ENCODE peak calls at places on chromosomes 7 and 10, in eight cellular contexts. F is aorta, D is fibroblast of lung, X is stomach, A is A549, M is GM23248, S is uterus, T is upper lobe of right lung. O is an unnamed sample.

GRCh38 chr10:63711866-63712716 is 190.9 kb downstream of the REEP3 start:
- DNase-seq in A (peak; percentile 89), X (peak; percentile 99), T (peak; percentile 92), S (peak; percentile 92), D (peak; percentile 98), M (peak; percentile 99), F (peak; percentile 95), O (peak; percentile 75)

GRCh38 chr7:116616555-116617059 is 55.4 kb upstream of the MET start:
- DNase-seq in D (no peak), F (no peak), A (peak; percentile 50), X (no peak), T (no peak), S (no peak), M (peak; percentile 59), O (peak; percentile 13)

GRCh38 chr7:74283858-74284447 is 5.3 kb upstream of the CLIP2 start:
- DNase-seq in D (peak; percentile 38), F (no peak), M (no peak), S (no peak), A (no peak), T (no peak), X (no peak), O (no peak)

GRCh38 chr7:50988988-50989387 is 206.3 kb upstream of the GRB10 start:
- DNase-seq in A (no peak), M (no peak), D (no peak), X (no peak), T (no peak), F (no peak), S (no peak), O (no peak)

GRCh38 chr10:79268100-79268670 is 79.1 kb upstream of the PPIF start:
- DNase-seq in T (no peak), X (no peak), M (peak; percentile 90), D (peak; percentile 36), F (no peak), A (no peak), S (no peak), O (no peak)

GRCh38 chr7:149060161-149060560 is 30.4 kb downstream of the ZNF786 start:
- DNase-seq in S (no peak), T (no peak), D (peak; percentile 23), F (no peak), A (no peak), X (no peak), M (no peak), O (no peak)

GRCh38 chr7:19369806-19370205 is 224.6 kb upstream of the FERD3L start:
- DNase-seq in F (no peak), M (no peak), A (no peak), D (no peak), S (no peak), T (no peak), X (no peak), O (no peak)

GRCh38 chr10:58209669-58210068 is 58.0 kb downstream of the IPMK start:
- DNase-seq in S (no peak), X (no peak), F (no peak), T (peak; percentile 30), D (peak; percentile 9), A (no peak), M (no peak), O (no peak)

GRCh38 chr10:5601826-5602225 is 64.6 kb downstream of the ASB13 start:
- DNase-seq in A (no peak), F (peak; percentile 58), M (no peak), D (no peak), X (no peak), T (no peak), S (no peak), O (no peak)

GRCh38 chr7:26369519-26370385 is 78.1 kb downstream of the SNX10 start:
- DNase-seq in X (no peak), D (peak; percentile 60), F (no peak), T (no peak), S (no peak), M (peak; percentile 63), A (peak; percentile 43), O (peak; percentile 69)

GRCh38 chr10:130138479-130138866 is 2.3 kb downstream of the GLRX3 start:
- DNase-seq in A (peak; percentile 62), X (no peak), F (no peak), S (no peak), T (no peak), D (peak; percentile 38), M (peak; percentile 81), O (peak; percentile 57)

GRCh38 chr7:82810558-82811259 is 352.0 kb downstream of the PCLO start:
- DNase-seq in S (no peak), T (no peak), D (peak; percentile 85), M (peak; percentile 90), X (no peak), A (peak; percentile 63), F (no peak), O (peak; percentile 23)

GRCh38 chr10:934746-935406 is 3.4 kb upstream of the LARP4B start:
- DNase-seq in S (no peak), M (no peak), A (no peak), X (no peak), T (no peak), F (no peak), D (no peak), O (no peak)

GRCh38 chr10:132836832-132837540 is 51.0 kb upstream of the NKX6-2 start:
- DNase-seq in S (no peak), D (peak; percentile 29), T (peak; percentile 66), X (peak; percentile 50), M (peak; percentile 68), A (peak; percentile 41), F (peak; percentile 38), O (no peak)

GRCh38 chr10:95445837-95446347 is 115.3 kb downstream of the SORBS1 start:
- DNase-seq in X (peak; percentile 49), D (peak; percentile 82), F (peak; percentile 79), S (peak; percentile 71), T (no peak), M (peak; percentile 86), A (peak; percentile 81), O (peak; percentile 59)

GRCh38 chr7:152621426-152621825 is 54.5 kb downstream of the XRCC2 start:
- DNase-seq in F (no peak), T (no peak), A (no peak), M (no peak), D (no peak), S (no peak), X (no peak), O (no peak)

GRCh38 chr10:109411897-109412296 is 511.4 kb downstream of the XPNPEP1 start:
- DNase-seq in D (no peak), T (no peak), X (no peak), M (no peak), F (no peak), S (peak; percentile 49), A (peak; percentile 3), O (peak; percentile 10)

GRCh38 chr10:62527019-62527827 is 153.1 kb downstream of the ZNF365 start:
- DNase-seq in S (no peak), A (no peak), M (no peak), D (no peak), F (no peak), X (no peak), T (no peak), O (no peak)

GRCh38 chr7:141072548-141073172 is 1.2 kb upstream of the TMEM178B start:
- DNase-seq in X (no peak), S (peak; percentile 54), D (peak; percentile 82), F (peak; percentile 58), T (peak; percentile 65), M (peak; percentile 80), A (peak; percentile 61), O (no peak)

GRCh38 chr10:2196272-2196671 is 458.9 kb upstream of the ADARB2 start:
- DNase-seq in M (no peak), D (no peak), X (no peak), S (no peak), A (no peak), F (no peak), T (no peak), O (no peak)
- H3K9me3 ChIP-seq in M (no peaks in the 10 kb centered on the region), D (no peaks in the 10 kb centered on the region), X (peaks cover 13% of the 10 kb centered on the region), S (no peaks in the 10 kb centered on the region), A (no peaks in the 10 kb centered on the region), F (peaks cover 1% of the 10 kb centered on the region), T (no peaks in the 10 kb centered on the region), O (peaks cover 6% of the 10 kb centered on the region)

GRCh38 chr10:56605043-56605442 is 244.0 kb upstream of the ZWINT start:
- DNase-seq in F (no peak), D (no peak), X (no peak), S (no peak), A (peak; percentile 4), T (no peak), M (no peak), O (no peak)
- H3K4me3 ChIP-seq in F (no peak overlapping the region), D (no peak overlapping the region), X (no peak overlapping the region), S (no peak overlapping the region), A (no peak overlapping the region), T (no peak overlapping the region), M (no peak overlapping the region), O (no peak overlapping the region)

DNA sequence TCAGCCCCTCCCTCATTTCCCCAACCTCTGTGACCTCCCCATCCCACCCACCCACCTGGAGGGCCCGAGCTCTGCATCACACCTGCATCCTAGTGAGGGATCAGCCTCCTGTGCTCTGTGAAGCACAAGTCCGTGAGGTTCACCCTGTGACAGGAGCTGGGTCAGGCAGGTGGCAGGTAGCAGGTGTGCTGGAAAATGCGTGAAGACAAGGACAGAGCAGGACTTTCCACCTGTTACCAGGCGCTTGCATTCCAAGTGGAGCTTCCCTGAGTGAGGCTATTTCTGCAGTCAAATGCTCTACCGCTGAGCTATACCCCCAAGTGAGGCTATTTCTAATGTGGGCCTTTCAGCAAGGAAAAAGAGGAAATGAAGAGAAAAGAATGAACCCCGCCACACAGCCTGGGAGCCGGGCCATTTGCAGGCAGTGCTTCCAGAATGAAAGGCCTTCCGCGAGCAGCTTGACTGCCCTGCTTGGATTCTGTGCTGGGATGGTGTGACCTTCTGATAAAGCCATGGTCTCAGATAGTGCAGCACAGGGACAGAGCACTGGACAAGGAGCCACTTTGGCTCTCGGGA is 13.3 kb upstream of the CPXM2 start:
- DNase-seq in A (no peak), M (no peak), D (no peak), X (no peak), S (no peak), F (no peak), T (no peak), O (no peak)
- H3K9me3 ChIP-seq in A (peaks cover 6% of the 10 kb centered on the region), M (no peaks in the 10 kb centered on the region), D (no peaks in the 10 kb centered on the region), X (peaks cover 5% of the 10 kb centered on the region), S (no peaks in the 10 kb centered on the region), F (no peaks in the 10 kb centered on the region), T (no peaks in the 10 kb centered on the region), O (no peaks in the 10 kb centered on the region)

GRCh38 chr7:64889686-64890162 is 13.3 kb upstream of the ZNF273 start:
- DNase-seq in M (no peak), F (no peak), X (no peak), D (no peak), S (no peak), T (no peak), A (no peak), O (peak; percentile 33)
- H3K4me3 ChIP-seq in M (no peak overlapping the region), F (no peak overlapping the region), X (peak overlapping the region; percentile 52), D (no peak overlapping the region), S (peak overlapping the region; percentile 37), T (peak overlapping the region; percentile 60), A (no peak overlapping the region), O (peak overlapping the region; percentile 63)

GRCh38 chr7:155154586-155154985 is 84.5 kb downstream of the HTR5A start:
- DNase-seq in T (no peak), X (no peak), S (no peak), A (no peak), M (no peak), F (no peak), D (no peak), O (no peak)
- H3K9me3 ChIP-seq in T (no peaks in the 10 kb centered on the region), X (peaks cover 8% of the 10 kb centered on the region), S (no peaks in the 10 kb centered on the region), A (peaks cover 4% of the 10 kb centered on the region), M (no peaks in the 10 kb centered on the region), F (peaks cover 5% of the 10 kb centered on the region), D (no peaks in the 10 kb centered on the region), O (peaks cover 5% of the 10 kb centered on the region)